ENCODE peak calls at places on chromosomes 7 and 10, in five cellular contexts. F, P, S, B and V are unnamed samples.

GRCh38 chr7:143909863-143910262 is 7.9 kb upstream of the TCAF1 start:
- DNase-seq in B (no peak), S (no peak), P (no peak), F (no peak), V (no peak)

GRCh38 chr10:15780353-15781135 is 60.8 kb upstream of the ITGA8 start:
- DNase-seq in F (no peak), P (no peak), S (peak), B (peak), V (no peak)

GRCh38 chr10:104328916-104329710 is 9.2 kb downstream of the ITPRIP start:
- DNase-seq in S (no peak), B (peak), P (peak), F (peak), V (peak)

GRCh38 chr10:85607296-85607695 is 759.3 kb downstream of the GRID1 start:
- DNase-seq in F (no peak), S (no peak), P (no peak), B (no peak), V (no peak)

GRCh38 chr7:131909151-131909768 is 352.8 kb upstream of the PODXL start:
- DNase-seq in F (peak), S (no peak), P (no peak), B (no peak), V (no peak)

GRCh38 chr10:119020627-119020946 is 8.9 kb upstream of the NANOS1 start:
- DNase-seq in S (no peak), F (no peak), P (no peak), B (peak), V (no peak)

GRCh38 chr7:159010951-159011820 is 133.5 kb downstream of the VIPR2 start:
- DNase-seq in F (no peak), P (no peak), B (no peak), S (no peak), V (no peak)

GRCh38 chr10:27558612-27559020 is 54.5 kb downstream of the RAB18 start:
- DNase-seq in P (no peak), F (peak), B (peak), S (no peak), V (no peak)

GRCh38 chr7:77525231-77525630 is 11.9 kb upstream of the PTPN12 start:
- DNase-seq in P (no peak), F (no peak), B (peak), S (no peak), V (no peak)

GRCh38 chr7:41189866-41190265 is 513.0 kb downstream of the INHBA start:
- DNase-seq in F (no peak), S (no peak), B (peak), P (peak), V (no peak)

DNA sequence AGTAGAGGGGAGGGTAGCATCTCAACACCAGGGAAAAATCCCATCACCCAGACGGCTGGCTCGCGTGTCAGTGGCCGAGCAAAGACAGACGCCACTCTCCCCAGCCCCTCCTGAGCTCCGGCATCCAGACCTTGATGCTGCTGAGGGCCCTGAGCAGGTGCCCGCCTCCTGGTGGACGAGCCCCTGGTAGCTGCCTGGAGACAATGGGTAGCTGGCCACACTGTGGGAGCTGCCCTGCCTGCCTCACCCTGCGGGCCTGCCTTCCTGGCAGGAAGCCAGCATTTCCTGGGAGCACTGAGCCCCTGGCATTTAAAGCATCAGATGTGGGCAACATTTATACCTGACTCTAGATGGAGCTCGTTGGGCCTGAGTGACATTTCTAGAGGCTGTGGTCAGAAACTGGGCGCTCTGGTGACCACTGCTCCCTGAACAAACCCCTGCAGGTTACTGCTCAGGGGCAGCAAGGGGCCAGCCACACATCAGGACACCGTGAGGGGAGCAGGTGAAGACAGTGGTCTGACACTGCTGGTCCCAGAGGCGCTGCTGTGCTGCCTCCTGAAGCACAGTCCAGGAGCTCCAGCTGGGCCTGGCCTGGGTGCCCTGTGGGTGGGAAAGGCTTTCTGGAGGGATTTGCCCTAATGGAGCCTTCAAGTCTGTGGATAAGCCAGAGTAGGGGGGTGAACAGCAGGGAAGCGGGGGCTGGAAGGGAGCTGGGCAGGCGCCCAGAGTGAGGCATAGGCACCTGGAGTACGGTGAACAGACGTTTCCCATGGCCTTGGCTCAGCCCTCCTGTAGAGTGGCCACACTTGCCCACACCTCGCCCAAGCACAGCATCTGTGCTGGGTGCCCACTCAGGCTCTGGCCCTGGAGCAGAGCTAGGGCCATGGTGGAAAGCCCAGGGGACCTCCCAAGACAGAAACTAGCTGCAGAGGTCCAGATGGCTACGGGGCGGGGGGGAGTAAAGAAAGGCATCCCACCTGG is 138.7 kb downstream of the MAPK8 start:
- DNase-seq in P (no peak), F (peak), B (peak), S (no peak), V (no peak)
- TF ChIP-seq CTCF in P (no peak), F (peak), B (no peak), S (no peak), V (no peak)

GRCh38 chr7:7921830-7922229 is 46.8 kb upstream of the GLCCI1 start:
- DNase-seq in S (no peak), F (no peak), B (no peak), P (no peak), V (no peak)
- TF ChIP-seq CTCF in S (no peak), F (no peak), B (no peak), P (no peak), V (no peak)

DNA sequence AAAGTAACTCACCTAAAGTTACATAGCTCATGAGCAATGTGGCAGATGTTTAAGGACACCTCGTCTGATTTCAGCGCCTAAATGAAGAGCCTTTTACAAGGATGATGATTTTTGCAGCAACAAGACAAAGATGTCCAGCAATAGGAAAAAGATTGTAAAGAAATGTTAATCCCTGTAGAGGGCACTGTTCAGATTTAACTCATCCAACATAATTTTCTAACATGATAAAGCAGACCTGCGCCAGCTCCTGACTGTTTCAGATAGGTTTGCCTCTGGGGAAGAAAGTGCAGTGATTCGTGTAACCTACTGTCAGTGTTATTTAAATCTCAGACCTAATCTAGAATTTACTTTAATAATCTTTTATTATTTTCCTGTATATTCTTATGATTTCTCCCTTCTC is 595.2 kb downstream of the AUTS2 start:
- DNase-seq in P (no peak), B (peak), F (no peak), S (no peak), V (no peak)
- TF ChIP-seq CTCF in P (peak), B (peak), F (peak), S (no peak), V (no peak)

DNA sequence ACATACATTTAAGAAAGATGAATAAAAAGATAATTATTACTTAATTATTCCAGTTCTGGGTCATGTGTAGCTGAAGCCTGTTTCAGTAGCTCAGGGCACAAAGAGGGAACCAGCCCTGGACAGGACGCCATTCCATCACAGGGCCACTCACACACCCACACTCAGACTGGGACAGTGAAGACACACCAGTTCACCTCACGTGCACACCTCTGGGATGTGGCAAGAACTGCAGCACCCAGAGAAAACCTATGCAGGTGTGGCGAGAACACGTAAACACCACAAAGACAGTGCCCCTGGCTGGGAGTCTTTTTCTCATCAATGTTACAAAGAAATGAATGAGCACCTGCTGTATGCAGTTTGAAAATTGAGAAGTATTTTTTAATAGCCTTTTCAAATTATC is 1.6 kb upstream of the IDI1 start:
- DNase-seq in F (peak), S (no peak), B (peak), P (no peak), V (no peak)
- TF ChIP-seq CTCF in F (no peak), S (no peak), B (peak), P (no peak), V (no peak)

GRCh38 chr10:100100651-100101525 is 19.2 kb upstream of the CPN1 start:
- DNase-seq in B (peak), F (peak), S (no peak), P (no peak), V (no peak)
- TF ChIP-seq CTCF in B (peak), F (peak), S (no peak), P (peak), V (no peak)

GRCh38 chr7:997404-998395 is 14.7 kb downstream of the CYP2W1 start:
- DNase-seq in P (no peak), F (peak), S (no peak), B (no peak), V (no peak)
- TF ChIP-seq CTCF in P (no peak), F (peak), S (no peak), B (no peak), V (no peak)

DNA sequence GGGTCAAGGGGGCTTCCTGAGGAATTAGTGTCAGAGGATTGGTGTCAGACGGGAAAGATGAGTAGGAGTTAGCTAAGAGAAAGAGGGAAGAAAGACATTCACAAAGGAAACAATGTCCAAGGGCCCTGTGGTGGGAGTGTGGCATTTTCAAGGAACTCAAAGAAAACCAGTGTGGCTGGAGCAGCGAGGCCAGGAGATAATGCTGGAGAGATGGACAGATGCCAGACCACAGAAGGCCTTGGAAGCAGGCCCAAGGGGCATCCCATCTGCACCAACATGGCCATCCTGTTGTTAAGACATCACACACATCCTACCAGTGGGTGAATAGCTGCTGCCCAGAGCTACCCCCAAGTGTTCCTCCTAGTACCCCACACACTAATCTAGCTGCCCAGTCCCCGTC is 36.1 kb upstream of the CUL1 start:
- DNase-seq in F (no peak), B (no peak), P (no peak), S (no peak), V (no peak)
- TF ChIP-seq CTCF in F (no peak), B (no peak), P (no peak), S (no peak), V (no peak)

DNA sequence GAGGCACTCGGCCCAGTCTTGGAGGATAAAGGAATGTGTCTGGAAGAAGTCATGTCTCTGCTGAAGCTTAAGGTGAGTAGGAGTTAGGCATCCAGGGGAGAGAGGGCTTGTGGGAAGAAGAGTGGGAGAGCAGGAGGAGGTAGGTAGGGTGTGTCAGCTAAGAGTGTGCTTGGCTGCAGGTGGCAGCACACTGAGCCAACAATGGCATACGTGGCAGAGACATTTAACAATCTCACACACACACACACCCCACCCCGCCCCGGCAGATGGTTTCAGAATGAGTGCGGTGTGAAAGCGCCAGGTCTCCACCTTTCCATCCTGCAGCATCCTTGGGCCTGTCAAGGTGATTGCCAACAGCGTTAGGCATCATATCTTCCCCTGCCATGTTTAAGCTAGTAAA is 11.2 kb upstream of the ARPC1A start:
- DNase-seq in F (no peak), P (peak), S (no peak), B (peak), V (no peak)
- TF ChIP-seq CTCF in F (peak), P (peak), S (no peak), B (peak), V (no peak)

GRCh38 chr10:59865101-59865500 is 41.3 kb downstream of the CCDC6 start:
- DNase-seq in S (no peak), B (peak), F (peak), P (peak), V (no peak)
- TF ChIP-seq CTCF in S (no peak), B (peak), F (peak), P (peak), V (peak)

GRCh38 chr7:80916770-80917681 is 1.8 kb downstream of the SEMA3C start:
- DNase-seq in P (peak), S (no peak), F (peak), B (peak), V (no peak)
- TF ChIP-seq CTCF in P (peak), S (peak), F (peak), B (peak), V (no peak)